ENCODE peak calls at places on chromosome 18, in nine cellular contexts. One of them, this sample, is unnamed.

GRCh38 chr18:8253943-8254342 is 355.3 kb upstream of the RAB12 start:
- DNase-seq in adipocyte: no peak
- DNase-seq in KBM-7: no peak
- DNase-seq in endothelial cell: no peak
- DNase-seq in NCI-H2107: no peak
- DNase-seq in AG04449: no peak
- DNase-seq in neural crest cell: no peak
- DNase-seq in substantia nigra: no peak
- DNase-seq in activated T-helper 1 cell treated with anti-CD3 and anti-CD28 coated beads, Interleukin-12 subunit alpha, Interleukin-12 subunit beta, Interleukin-2, Interleukin-4 antibody, amounts not matched to agents 30 ng/mL and 10 ng/mL and 1 ng/mL, durations not matched to agents 14 hours and 24 hours and 36 hours: no peak
- DNase-seq in this sample: no peak

GRCh38 chr18:56696966-56697365 is 45.8 kb downstream of the WDR7 start:
- DNase-seq in NCI-H2107: no peak
- DNase-seq in adipocyte: no peak
- DNase-seq in endothelial cell: no peak
- DNase-seq in neural crest cell: no peak
- DNase-seq in AG04449: no peak
- DNase-seq in activated T-helper 1 cell treated with anti-CD3 and anti-CD28 coated beads, Interleukin-12 subunit alpha, Interleukin-12 subunit beta, Interleukin-2, Interleukin-4 antibody, amounts not matched to agents 30 ng/mL and 10 ng/mL and 1 ng/mL, durations not matched to agents 14 hours and 24 hours and 36 hours: no peak
- DNase-seq in KBM-7: no peak
- DNase-seq in substantia nigra: no peak
- DNase-seq in this sample: no peak

GRCh38 chr18:40210696-40211095 is 1744.3 kb upstream of the PIK3C3 start:
- DNase-seq in substantia nigra: no peak
- DNase-seq in NCI-H2107: no peak
- DNase-seq in activated T-helper 1 cell treated with anti-CD3 and anti-CD28 coated beads, Interleukin-12 subunit alpha, Interleukin-12 subunit beta, Interleukin-2, Interleukin-4 antibody, amounts not matched to agents 30 ng/mL and 10 ng/mL and 1 ng/mL, durations not matched to agents 14 hours and 24 hours and 36 hours: no peak
- DNase-seq in KBM-7: no peak
- DNase-seq in AG04449: no peak
- DNase-seq in neural crest cell: no peak
- DNase-seq in endothelial cell: no peak
- DNase-seq in adipocyte: no peak
- DNase-seq in this sample: no peak

GRCh38 chr18:3119401-3120323 is 100.1 kb downstream of the MYOM1 start:
- DNase-seq in KBM-7: no peak
- DNase-seq in endothelial cell: no peak
- DNase-seq in neural crest cell: no peak
- DNase-seq in substantia nigra: no peak
- DNase-seq in adipocyte: no peak
- DNase-seq in NCI-H2107: no peak
- DNase-seq in AG04449: no peak
- DNase-seq in activated T-helper 1 cell treated with anti-CD3 and anti-CD28 coated beads, Interleukin-12 subunit alpha, Interleukin-12 subunit beta, Interleukin-2, Interleukin-4 antibody, amounts not matched to agents 30 ng/mL and 10 ng/mL and 1 ng/mL, durations not matched to agents 14 hours and 24 hours and 36 hours: no peak
- DNase-seq in this sample: no peak

GRCh38 chr18:28112056-28112470 is 64.9 kb downstream of the CDH2 start:
- DNase-seq in adipocyte: peak
- DNase-seq in activated T-helper 1 cell treated with anti-CD3 and anti-CD28 coated beads, Interleukin-12 subunit alpha, Interleukin-12 subunit beta, Interleukin-2, Interleukin-4 antibody, amounts not matched to agents 30 ng/mL and 10 ng/mL and 1 ng/mL, durations not matched to agents 14 hours and 24 hours and 36 hours: no peak
- DNase-seq in endothelial cell: no peak
- DNase-seq in substantia nigra: no peak
- DNase-seq in NCI-H2107: no peak
- DNase-seq in KBM-7: no peak
- DNase-seq in AG04449: peak
- DNase-seq in neural crest cell: no peak
- DNase-seq in this sample: no peak

GRCh38 chr18:32530947-32531651 is 60.4 kb upstream of the GAREM1 start:
- DNase-seq in adipocyte: peak
- DNase-seq in KBM-7: peak
- DNase-seq in neural crest cell: no peak
- DNase-seq in NCI-H2107: no peak
- DNase-seq in endothelial cell: no peak
- DNase-seq in activated T-helper 1 cell treated with anti-CD3 and anti-CD28 coated beads, Interleukin-12 subunit alpha, Interleukin-12 subunit beta, Interleukin-2, Interleukin-4 antibody, amounts not matched to agents 30 ng/mL and 10 ng/mL and 1 ng/mL, durations not matched to agents 14 hours and 24 hours and 36 hours: no peak
- DNase-seq in substantia nigra: no peak
- DNase-seq in AG04449: no peak
- DNase-seq in this sample: no peak

GRCh38 chr18:40874233-40874632 is 1080.8 kb upstream of the PIK3C3 start:
- DNase-seq in adipocyte: peak
- DNase-seq in neural crest cell: no peak
- DNase-seq in activated T-helper 1 cell treated with anti-CD3 and anti-CD28 coated beads, Interleukin-12 subunit alpha, Interleukin-12 subunit beta, Interleukin-2, Interleukin-4 antibody, amounts not matched to agents 30 ng/mL and 10 ng/mL and 1 ng/mL, durations not matched to agents 14 hours and 24 hours and 36 hours: no peak
- DNase-seq in substantia nigra: no peak
- DNase-seq in AG04449: no peak
- DNase-seq in endothelial cell: no peak
- DNase-seq in KBM-7: no peak
- DNase-seq in NCI-H2107: no peak
- DNase-seq in this sample: no peak

GRCh38 chr18:39314595-39314994 is 1749.0 kb upstream of the CELF4 start:
- DNase-seq in AG04449: no peak
- DNase-seq in endothelial cell: no peak
- DNase-seq in adipocyte: no peak
- DNase-seq in KBM-7: no peak
- DNase-seq in substantia nigra: no peak
- DNase-seq in neural crest cell: no peak
- DNase-seq in NCI-H2107: no peak
- DNase-seq in activated T-helper 1 cell treated with anti-CD3 and anti-CD28 coated beads, Interleukin-12 subunit alpha, Interleukin-12 subunit beta, Interleukin-2, Interleukin-4 antibody, amounts not matched to agents 30 ng/mL and 10 ng/mL and 1 ng/mL, durations not matched to agents 14 hours and 24 hours and 36 hours: no peak
- DNase-seq in this sample: no peak

GRCh38 chr18:2982452-2983172 is 30.3 kb downstream of the LPIN2 start:
- DNase-seq in substantia nigra: no peak
- DNase-seq in endothelial cell: no peak
- DNase-seq in AG04449: no peak
- DNase-seq in neural crest cell: no peak
- DNase-seq in NCI-H2107: no peak
- DNase-seq in activated T-helper 1 cell treated with anti-CD3 and anti-CD28 coated beads, Interleukin-12 subunit alpha, Interleukin-12 subunit beta, Interleukin-2, Interleukin-4 antibody, amounts not matched to agents 30 ng/mL and 10 ng/mL and 1 ng/mL, durations not matched to agents 14 hours and 24 hours and 36 hours: no peak
- DNase-seq in adipocyte: no peak
- DNase-seq in KBM-7: no peak
- DNase-seq in this sample: no peak

GRCh38 chr18:46324556-46324955 is 220.4 kb downstream of the HAUS1 start:
- DNase-seq in neural crest cell: no peak
- DNase-seq in activated T-helper 1 cell treated with anti-CD3 and anti-CD28 coated beads, Interleukin-12 subunit alpha, Interleukin-12 subunit beta, Interleukin-2, Interleukin-4 antibody, amounts not matched to agents 30 ng/mL and 10 ng/mL and 1 ng/mL, durations not matched to agents 14 hours and 24 hours and 36 hours: no peak
- DNase-seq in endothelial cell: no peak
- DNase-seq in substantia nigra: no peak
- DNase-seq in NCI-H2107: peak
- DNase-seq in adipocyte: peak
- DNase-seq in KBM-7: peak
- DNase-seq in AG04449: no peak
- DNase-seq in this sample: no peak

GRCh38 chr18:59085126-59085794 is 54.4 kb upstream of the SEC11C start:
- DNase-seq in AG04449: no peak
- DNase-seq in activated T-helper 1 cell treated with anti-CD3 and anti-CD28 coated beads, Interleukin-12 subunit alpha, Interleukin-12 subunit beta, Interleukin-2, Interleukin-4 antibody, amounts not matched to agents 30 ng/mL and 10 ng/mL and 1 ng/mL, durations not matched to agents 14 hours and 24 hours and 36 hours: no peak
- DNase-seq in substantia nigra: no peak
- DNase-seq in adipocyte: no peak
- DNase-seq in endothelial cell: no peak
- DNase-seq in KBM-7: no peak
- DNase-seq in neural crest cell: no peak
- DNase-seq in NCI-H2107: no peak
- DNase-seq in this sample: no peak

GRCh38 chr18:13258792-13259385 is 40.3 kb downstream of the LDLRAD4 start:
- DNase-seq in endothelial cell: no peak
- DNase-seq in substantia nigra: peak
- DNase-seq in AG04449: no peak
- DNase-seq in activated T-helper 1 cell treated with anti-CD3 and anti-CD28 coated beads, Interleukin-12 subunit alpha, Interleukin-12 subunit beta, Interleukin-2, Interleukin-4 antibody, amounts not matched to agents 30 ng/mL and 10 ng/mL and 1 ng/mL, durations not matched to agents 14 hours and 24 hours and 36 hours: no peak
- DNase-seq in adipocyte: no peak
- DNase-seq in KBM-7: no peak
- DNase-seq in NCI-H2107: no peak
- DNase-seq in neural crest cell: no peak
- DNase-seq in this sample: no peak

GRCh38 chr18:76055025-76055424 is 440.0 kb downstream of the ZNF516 start:
- DNase-seq in endothelial cell: no peak
- DNase-seq in AG04449: no peak
- DNase-seq in activated T-helper 1 cell treated with anti-CD3 and anti-CD28 coated beads, Interleukin-12 subunit alpha, Interleukin-12 subunit beta, Interleukin-2, Interleukin-4 antibody, amounts not matched to agents 30 ng/mL and 10 ng/mL and 1 ng/mL, durations not matched to agents 14 hours and 24 hours and 36 hours: no peak
- DNase-seq in NCI-H2107: no peak
- DNase-seq in adipocyte: no peak
- DNase-seq in KBM-7: no peak
- DNase-seq in neural crest cell: no peak
- DNase-seq in substantia nigra: no peak
- DNase-seq in this sample: no peak

GRCh38 chr18:37483984-37484892 is 81.4 kb downstream of the CELF4 start:
- DNase-seq in adipocyte: no peak
- DNase-seq in endothelial cell: no peak
- DNase-seq in AG04449: no peak
- DNase-seq in neural crest cell: no peak
- DNase-seq in substantia nigra: no peak
- DNase-seq in NCI-H2107: no peak
- DNase-seq in activated T-helper 1 cell treated with anti-CD3 and anti-CD28 coated beads, Interleukin-12 subunit alpha, Interleukin-12 subunit beta, Interleukin-2, Interleukin-4 antibody, amounts not matched to agents 30 ng/mL and 10 ng/mL and 1 ng/mL, durations not matched to agents 14 hours and 24 hours and 36 hours: no peak
- DNase-seq in KBM-7: no peak
- DNase-seq in this sample: no peak

GRCh38 chr18:38481576-38481975 is 916.0 kb upstream of the CELF4 start:
- DNase-seq in activated T-helper 1 cell treated with anti-CD3 and anti-CD28 coated beads, Interleukin-12 subunit alpha, Interleukin-12 subunit beta, Interleukin-2, Interleukin-4 antibody, amounts not matched to agents 30 ng/mL and 10 ng/mL and 1 ng/mL, durations not matched to agents 14 hours and 24 hours and 36 hours: no peak
- DNase-seq in AG04449: no peak
- DNase-seq in adipocyte: no peak
- DNase-seq in endothelial cell: no peak
- DNase-seq in substantia nigra: peak
- DNase-seq in neural crest cell: no peak
- DNase-seq in NCI-H2107: no peak
- DNase-seq in KBM-7: no peak
- DNase-seq in this sample: no peak